ENCODE peak calls at places on chromosomes 3 and 15, in nine cellular contexts. G, A, W, E, L, C, F, U and B are unnamed samples.

GRCh38 chr3:45148921-45149320 is 2.7 kb upstream of the CDCP1 start:
- DNase-seq in E (no peak), A (no peak), G (no peak), C (no peak), W (no peak), U (no peak), F (no peak), L (no peak), B (no peak)

GRCh38 chr15:62110000-62110851 is 43.4 kb downstream of the C2CD4A start:
- DNase-seq in E (no peak), W (peak), A (peak), F (peak), L (no peak), C (no peak), G (peak), U (no peak), B (no peak)

GRCh38 chr15:40061212-40061901 is 22.4 kb upstream of the SRP14 start:
- DNase-seq in U (no peak), C (no peak), W (no peak), L (no peak), F (no peak), G (no peak), A (no peak), E (no peak), B (no peak)

GRCh38 chr15:39332846-39333245 is 248.0 kb upstream of the THBS1 start:
- DNase-seq in F (no peak), U (no peak), L (no peak), G (no peak), W (no peak), A (no peak), E (no peak), C (no peak), B (no peak)

GRCh38 chr15:40957581-40958051 is 4.3 kb downstream of the CHAC1 start:
- DNase-seq in W (no peak), C (peak), A (no peak), G (peak), L (peak), U (no peak), E (no peak), F (no peak), B (no peak)

GRCh38 chr15:74269362-74270035 is 33.4 kb downstream of the CCDC33 start:
- DNase-seq in L (no peak), G (no peak), E (no peak), U (no peak), F (no peak), A (no peak), C (no peak), W (no peak), B (no peak)

GRCh38 chr3:55085231-55085630 is 157.4 kb upstream of the LRTM1 start:
- DNase-seq in G (no peak), L (no peak), W (no peak), C (no peak), U (no peak), F (no peak), E (no peak), A (no peak), B (no peak)

GRCh38 chr3:194489736-194490612 is 3.2 kb upstream of the ATP13A3 start:
- DNase-seq in W (no peak), A (no peak), E (no peak), G (no peak), U (no peak), C (no peak), F (peak), L (no peak), B (no peak)

GRCh38 chr15:41480396-41481140 is 13.1 kb upstream of the ITPKA start:
- DNase-seq in A (no peak), U (no peak), F (no peak), E (no peak), C (no peak), W (no peak), L (no peak), G (no peak), B (no peak)

GRCh38 chr3:8981700-8982099 is 18.4 kb upstream of the RAD18 start:
- DNase-seq in A (no peak), L (no peak), W (no peak), F (no peak), U (no peak), C (no peak), G (no peak), E (no peak), B (no peak)

GRCh38 chr3:188673509-188674239 is 498.1 kb upstream of the TPRG1 start:
- DNase-seq in E (no peak), C (no peak), L (no peak), W (no peak), G (no peak), U (no peak), F (peak), A (peak), B (no peak)

GRCh38 chr3:195372220-195372619 is 70.6 kb downstream of the ACAP2 start:
- DNase-seq in W (no peak), C (no peak), E (no peak), U (no peak), G (no peak), L (no peak), F (peak), A (no peak), B (no peak)

GRCh38 chr15:66196565-66196964 is 57.0 kb downstream of the MEGF11 start:
- DNase-seq in F (peak), L (no peak), U (no peak), C (no peak), G (peak), E (no peak), W (peak), A (no peak), B (no peak)

GRCh38 chr3:142500211-142500610 is 52.4 kb upstream of the XRN1 start:
- DNase-seq in L (no peak), A (no peak), W (no peak), U (no peak), F (no peak), G (no peak), E (no peak), C (no peak), B (no peak)

GRCh38 chr3:39506863-39507262 is 39.4 kb downstream of the MOBP start:
- DNase-seq in L (no peak), W (no peak), A (no peak), G (peak), F (no peak), C (no peak), U (no peak), E (no peak), B (no peak)

GRCh38 chr15:29822100-29822684 is at the start of gene TJP1:
- DNase-seq in A (peak), C (peak), U (peak), L (peak), F (peak), G (peak), W (peak), E (no peak), B (peak)

GRCh38 chr15:78223396-78224023 is 10.9 kb downstream of the ACSBG1 start:
- DNase-seq in A (no peak), C (peak), E (no peak), U (no peak), F (no peak), W (no peak), L (no peak), G (no peak), B (no peak)

GRCh38 chr15:50964075-50964474 is 55.6 kb downstream of the AP4E1 start:
- DNase-seq in U (no peak), L (no peak), W (no peak), F (no peak), C (no peak), G (no peak), A (no peak), E (no peak), B (no peak)

GRCh38 chr3:46880884-46881818 is 3.6 kb downstream of the PTH1R start:
- DNase-seq in A (no peak), W (no peak), L (no peak), F (no peak), C (no peak), E (no peak), U (no peak), G (no peak), B (peak)

GRCh38 chr3:98540346-98540745 is 8.6 kb downstream of the GPR15 start:
- DNase-seq in A (no peak), E (no peak), U (no peak), G (no peak), C (peak), F (no peak), L (no peak), W (no peak), B (no peak)

GRCh38 chr3:24566927-24567326 is 72.3 kb upstream of the THRB start:
- DNase-seq in L (no peak), U (no peak), A (no peak), E (no peak), W (no peak), G (no peak), F (no peak), C (no peak), B (no peak)

GRCh38 chr3:146256851-146257486 is 6.1 kb upstream of the PLSCR4 start:
- DNase-seq in E (no peak), G (no peak), F (no peak), A (no peak), L (no peak), U (no peak), W (no peak), C (no peak), B (peak)

GRCh38 chr3:11826628-11827265 is 19.9 kb downstream of the TAMM41 start:
- DNase-seq in A (no peak), F (peak), C (no peak), G (no peak), L (no peak), E (no peak), U (no peak), W (peak), B (no peak)

GRCh38 chr15:37004981-37005735 is 95.2 kb downstream of the MEIS2 start:
- DNase-seq in G (no peak), C (no peak), L (no peak), E (no peak), A (no peak), U (no peak), F (no peak), W (no peak), B (no peak)

GRCh38 chr3:121722346-121722745 is 27.2 kb downstream of the GOLGB1 start:
- DNase-seq in E (no peak), G (no peak), C (no peak), U (no peak), A (no peak), W (no peak), L (no peak), F (no peak), B (no peak)

GRCh38 chr3:137766069-137766960 is 2.2 kb downstream of the SOX14 start:
- DNase-seq in W (no peak), E (no peak), A (no peak), C (no peak), U (no peak), F (no peak), L (no peak), G (no peak), B (peak)

GRCh38 chr3:156819842-156820686 is 6.1 kb upstream of the LEKR1 start:
- DNase-seq in L (no peak), E (no peak), G (no peak), F (no peak), U (no peak), A (no peak), C (no peak), W (no peak), B (no peak)

GRCh38 chr3:103077910-103078309 is 643.1 kb downstream of the ZPLD1 start:
- DNase-seq in L (no peak), C (no peak), G (no peak), E (no peak), F (peak), W (no peak), U (no peak), A (no peak), B (no peak)

GRCh38 chr3:46865546-46865945 is 2.3 kb upstream of the MYL3 start:
- DNase-seq in C (no peak), E (no peak), F (no peak), L (no peak), W (no peak), G (no peak), U (no peak), A (no peak), B (no peak)

GRCh38 chr3:71926690-71927089 is 141.7 kb upstream of the PROK2 start:
- DNase-seq in L (no peak), C (no peak), E (no peak), A (no peak), W (no peak), G (no peak), F (no peak), U (no peak), B (no peak)

GRCh38 chr3:109241459-109241858 is 74.9 kb downstream of the DPPA2 start:
- DNase-seq in G (no peak), E (no peak), C (no peak), U (no peak), L (no peak), A (no peak), F (no peak), W (no peak), B (peak)

GRCh38 chr15:57640935-57641682 is 49.4 kb downstream of the MYZAP start:
- DNase-seq in W (peak), U (peak), C (peak), A (peak), L (no peak), G (peak), E (no peak), F (peak), B (peak)

GRCh38 chr3:45950686-45951600 is 7.7 kb downstream of the CXCR6 start:
- DNase-seq in U (no peak), F (no peak), A (no peak), W (no peak), L (peak), E (peak), C (no peak), G (no peak), B (no peak)

GRCh38 chr3:43346990-43347749 is 60.8 kb downstream of the SNRK start:
- DNase-seq in E (peak), L (no peak), C (no peak), A (no peak), U (no peak), F (no peak), W (no peak), G (no peak), B (no peak)

GRCh38 chr3:14788644-14789043 is 30.1 kb upstream of the FGD5 start:
- DNase-seq in F (no peak), U (no peak), A (no peak), G (no peak), L (no peak), E (no peak), W (no peak), C (no peak), B (no peak)